ENCODE peak calls at places on chromosome X, in four cellular contexts. One of them, this sample, is unnamed.

GRCh38 chrX:108362026-108362425 is 76.2 kb downstream of the COL4A6 start:
- DNase-seq in left ventricle myocardium inferior: no peak
- DNase-seq in epithelial cell of esophagus: peak
- DNase-seq in heart left ventricle: no peak
- DNase-seq in this sample: no peak

GRCh38 chrX:44514272-44514671 is 28.4 kb downstream of the FUNDC1 start:
- DNase-seq in left ventricle myocardium inferior: no peak
- DNase-seq in epithelial cell of esophagus: no peak
- DNase-seq in heart left ventricle: no peak
- DNase-seq in this sample: no peak

GRCh38 chrX:31500920-31501319 is 429.1 kb upstream of the FTHL17 start:
- DNase-seq in left ventricle myocardium inferior: no peak
- DNase-seq in epithelial cell of esophagus: peak
- DNase-seq in heart left ventricle: no peak
- DNase-seq in this sample: no peak

GRCh38 chrX:24133280-24133679 is 16.2 kb upstream of the ZFX start:
- DNase-seq in left ventricle myocardium inferior: no peak
- DNase-seq in epithelial cell of esophagus: no peak
- DNase-seq in heart left ventricle: no peak
- DNase-seq in this sample: no peak

GRCh38 chrX:155247497-155247896 is 16.8 kb downstream of the RAB39B start:
- DNase-seq in left ventricle myocardium inferior: no peak
- DNase-seq in epithelial cell of esophagus: no peak
- DNase-seq in heart left ventricle: no peak
- DNase-seq in this sample: no peak

GRCh38 chrX:155534800-155535199 is 76.4 kb upstream of the F8A3 start:
- DNase-seq in left ventricle myocardium inferior: no peak
- DNase-seq in epithelial cell of esophagus: no peak
- DNase-seq in heart left ventricle: no peak
- DNase-seq in this sample: no peak

GRCh38 chrX:10769165-10769564 is 148.8 kb upstream of the MID1 start:
- DNase-seq in left ventricle myocardium inferior: no peak
- DNase-seq in epithelial cell of esophagus: peak
- DNase-seq in heart left ventricle: no peak
- DNase-seq in this sample: peak

GRCh38 chrX:40170830-40171512 is 73.2 kb upstream of the BCOR start:
- DNase-seq in left ventricle myocardium inferior: no peak
- DNase-seq in epithelial cell of esophagus: no peak
- DNase-seq in heart left ventricle: no peak
- DNase-seq in this sample: no peak

GRCh38 chrX:47587091-47587891 is 5.1 kb downstream of the TIMP1 start:
- DNase-seq in left ventricle myocardium inferior: no peak
- DNase-seq in epithelial cell of esophagus: peak
- DNase-seq in heart left ventricle: no peak
- DNase-seq in this sample: no peak

GRCh38 chrX:74160816-74161215 is 143.2 kb upstream of the ZCCHC13 start:
- DNase-seq in left ventricle myocardium inferior: no peak
- DNase-seq in epithelial cell of esophagus: no peak
- DNase-seq in heart left ventricle: no peak
- DNase-seq in this sample: no peak

GRCh38 chrX:115311139-115311538 is 21.6 kb downstream of the LUZP4 start:
- DNase-seq in left ventricle myocardium inferior: no peak
- DNase-seq in epithelial cell of esophagus: no peak
- DNase-seq in heart left ventricle: no peak
- DNase-seq in this sample: no peak

GRCh38 chrX:110145854-110146253 is 142.9 kb downstream of the TMEM164 start:
- DNase-seq in left ventricle myocardium inferior: no peak
- DNase-seq in epithelial cell of esophagus: peak
- DNase-seq in heart left ventricle: no peak
- DNase-seq in this sample: peak

GRCh38 chrX:111131572-111131971 is 35.6 kb downstream of the PAK3 start:
- DNase-seq in left ventricle myocardium inferior: no peak
- DNase-seq in epithelial cell of esophagus: peak
- DNase-seq in heart left ventricle: no peak
- DNase-seq in this sample: no peak

GRCh38 chrX:155313766-155314165 is 20.6 kb downstream of the CLIC2 start:
- DNase-seq in left ventricle myocardium inferior: no peak
- DNase-seq in epithelial cell of esophagus: peak
- DNase-seq in heart left ventricle: no peak
- DNase-seq in this sample: no peak

DNA sequence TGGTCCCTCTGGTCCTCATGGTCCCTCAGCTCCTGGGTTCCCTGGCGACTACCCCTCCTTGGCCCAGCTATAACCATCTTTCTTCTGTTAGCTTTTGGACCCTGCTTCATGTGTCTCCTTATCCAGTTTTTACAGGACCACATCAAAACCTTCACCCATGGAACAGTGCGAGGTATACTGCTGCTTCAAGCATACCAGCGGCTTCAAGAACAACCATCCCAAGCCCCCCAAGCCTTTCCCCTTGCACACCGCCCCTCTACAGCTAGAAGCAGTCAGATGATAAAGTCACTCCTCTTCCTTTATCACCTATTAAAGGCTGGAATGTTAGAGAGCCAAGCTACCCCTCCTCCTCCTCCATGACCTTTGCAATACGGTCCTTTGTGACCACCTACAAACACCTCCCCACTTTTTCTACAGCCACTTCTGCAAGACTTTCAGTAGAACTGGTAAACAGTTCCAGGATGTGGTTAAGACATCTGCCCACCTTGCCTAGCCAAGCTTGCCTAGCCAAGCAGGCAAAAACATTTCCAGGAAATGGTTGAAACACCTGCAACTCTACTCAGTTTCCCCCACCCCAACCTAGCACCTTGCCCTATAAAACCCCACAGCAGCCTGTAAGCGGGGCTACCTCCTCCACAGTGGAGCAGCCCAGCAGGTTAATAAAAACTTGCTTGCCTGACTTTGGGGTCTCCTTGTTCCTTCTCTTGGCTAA is 125.7 kb downstream of the ZC4H2 start:
- DNase-seq in left ventricle myocardium inferior: no peak
- DNase-seq in epithelial cell of esophagus: no peak
- DNase-seq in heart left ventricle: no peak
- DNase-seq in this sample: no peak
- TF ChIP-seq CTCF in left ventricle myocardium inferior: no peak
- TF ChIP-seq CTCF in epithelial cell of esophagus: no peak
- TF ChIP-seq CTCF in heart left ventricle: no peak
- TF ChIP-seq CTCF in this sample: no peak

GRCh38 chrX:8868906-8869305 is 67.7 kb upstream of the FAM9A start:
- DNase-seq in left ventricle myocardium inferior: no peak
- DNase-seq in epithelial cell of esophagus: peak
- DNase-seq in heart left ventricle: no peak
- DNase-seq in this sample: no peak
- TF ChIP-seq CTCF in left ventricle myocardium inferior: peak
- TF ChIP-seq CTCF in epithelial cell of esophagus: peak
- TF ChIP-seq CTCF in heart left ventricle: peak
- TF ChIP-seq CTCF in this sample: peak

DNA sequence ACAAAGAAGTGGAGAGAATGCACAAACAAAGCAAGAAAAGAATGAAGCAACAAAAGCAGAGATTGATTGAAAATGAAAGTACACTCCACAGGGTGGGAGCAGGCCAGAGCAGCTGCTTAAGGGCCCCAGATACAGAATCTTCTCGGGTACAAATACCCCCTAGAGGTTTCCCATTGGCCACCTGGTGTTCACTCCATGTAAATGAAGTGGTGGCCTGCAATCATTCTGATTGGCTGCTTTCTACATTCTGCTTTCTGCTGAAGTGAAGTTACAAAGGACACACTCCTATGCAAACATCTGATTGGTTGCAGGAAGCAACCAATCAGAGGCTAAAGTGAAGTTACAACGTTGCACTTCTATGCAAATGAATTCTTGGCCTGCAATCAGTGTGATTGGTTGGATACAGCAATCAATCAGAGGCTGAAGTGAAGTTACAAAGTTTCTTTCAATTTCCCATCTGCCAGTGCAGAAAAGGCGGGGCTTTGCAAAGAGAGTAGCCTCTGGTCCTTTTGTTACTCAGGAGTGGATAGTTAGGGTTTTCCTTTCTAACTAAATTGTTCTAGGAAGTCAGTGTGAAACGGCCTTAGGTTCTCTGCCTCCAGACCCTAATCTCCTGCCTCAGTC is 19.0 kb upstream of the GPC4 start:
- DNase-seq in left ventricle myocardium inferior: no peak
- DNase-seq in epithelial cell of esophagus: no peak
- DNase-seq in heart left ventricle: no peak
- DNase-seq in this sample: no peak
- TF ChIP-seq CTCF in left ventricle myocardium inferior: no peak
- TF ChIP-seq CTCF in epithelial cell of esophagus: no peak
- TF ChIP-seq CTCF in heart left ventricle: no peak
- TF ChIP-seq CTCF in this sample: no peak

DNA sequence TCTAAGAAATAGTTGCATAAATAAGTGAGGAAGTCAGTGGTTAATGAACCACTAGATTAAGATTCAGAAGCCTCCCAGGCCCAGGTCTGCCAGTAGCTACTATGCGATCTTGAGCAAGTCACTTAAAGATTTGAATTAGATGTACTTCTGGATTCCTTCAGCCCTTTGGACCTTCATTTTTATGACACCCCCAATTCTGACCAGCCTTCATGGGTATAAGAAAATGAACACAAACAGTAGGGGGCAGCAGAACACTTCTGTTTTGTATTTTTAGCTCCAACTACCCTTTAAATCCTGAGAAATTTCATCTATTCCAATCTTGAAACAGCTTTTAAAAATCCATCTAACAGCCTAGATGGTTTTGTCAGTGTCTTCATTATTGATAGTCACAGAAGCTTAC is 19.0 kb downstream of the TMEM47 start:
- DNase-seq in left ventricle myocardium inferior: no peak
- DNase-seq in epithelial cell of esophagus: peak
- DNase-seq in heart left ventricle: no peak
- DNase-seq in this sample: no peak
- TF ChIP-seq CTCF in left ventricle myocardium inferior: peak
- TF ChIP-seq CTCF in epithelial cell of esophagus: peak
- TF ChIP-seq CTCF in heart left ventricle: peak
- TF ChIP-seq CTCF in this sample: peak

DNA sequence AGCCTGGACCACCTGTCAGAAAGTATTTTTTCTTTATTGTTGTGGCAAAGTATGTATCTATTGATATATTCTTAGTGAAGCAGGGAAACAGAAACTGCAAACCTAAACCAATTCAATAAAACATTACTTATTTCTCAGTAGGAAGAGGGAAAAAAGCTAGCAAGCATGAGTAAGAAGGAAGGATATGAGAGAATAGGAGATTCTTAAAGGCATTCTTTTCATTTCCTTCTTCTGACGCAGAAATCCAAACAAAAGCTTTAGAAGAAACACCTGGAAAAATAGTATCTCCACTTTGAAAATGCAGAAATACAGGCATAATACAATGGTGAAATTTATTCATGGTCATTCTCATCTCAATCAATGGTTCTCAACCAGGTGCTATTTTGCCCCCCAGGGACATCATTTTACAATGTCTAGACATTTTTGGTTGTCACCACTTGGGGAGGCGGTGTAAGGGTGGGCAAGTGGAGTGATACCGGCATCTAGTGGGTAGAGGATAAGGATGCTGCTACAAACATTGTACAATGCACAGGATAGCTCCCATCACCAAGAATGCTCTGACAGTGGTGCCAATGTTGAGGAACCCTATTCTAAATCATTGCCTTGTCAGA is 21.7 kb upstream of the ATXN3L start:
- DNase-seq in left ventricle myocardium inferior: no peak
- DNase-seq in epithelial cell of esophagus: peak
- DNase-seq in heart left ventricle: no peak
- DNase-seq in this sample: no peak
- TF ChIP-seq CTCF in left ventricle myocardium inferior: peak
- TF ChIP-seq CTCF in epithelial cell of esophagus: no peak
- TF ChIP-seq CTCF in heart left ventricle: no peak
- TF ChIP-seq CTCF in this sample: no peak

GRCh38 chrX:130801901-130802300 is 101.1 kb downstream of the ENOX2 start:
- DNase-seq in left ventricle myocardium inferior: no peak
- DNase-seq in epithelial cell of esophagus: no peak
- DNase-seq in heart left ventricle: no peak
- DNase-seq in this sample: no peak
- TF ChIP-seq CTCF in left ventricle myocardium inferior: no peak
- TF ChIP-seq CTCF in epithelial cell of esophagus: no peak
- TF ChIP-seq CTCF in heart left ventricle: no peak
- TF ChIP-seq CTCF in this sample: no peak

GRCh38 chrX:105701310-105702052 is 120.9 kb upstream of the NRK start:
- DNase-seq in left ventricle myocardium inferior: no peak
- DNase-seq in epithelial cell of esophagus: peak
- DNase-seq in heart left ventricle: no peak
- DNase-seq in this sample: no peak
- TF ChIP-seq CTCF in left ventricle myocardium inferior: peak
- TF ChIP-seq CTCF in epithelial cell of esophagus: peak
- TF ChIP-seq CTCF in heart left ventricle: peak
- TF ChIP-seq CTCF in this sample: no peak

DNA sequence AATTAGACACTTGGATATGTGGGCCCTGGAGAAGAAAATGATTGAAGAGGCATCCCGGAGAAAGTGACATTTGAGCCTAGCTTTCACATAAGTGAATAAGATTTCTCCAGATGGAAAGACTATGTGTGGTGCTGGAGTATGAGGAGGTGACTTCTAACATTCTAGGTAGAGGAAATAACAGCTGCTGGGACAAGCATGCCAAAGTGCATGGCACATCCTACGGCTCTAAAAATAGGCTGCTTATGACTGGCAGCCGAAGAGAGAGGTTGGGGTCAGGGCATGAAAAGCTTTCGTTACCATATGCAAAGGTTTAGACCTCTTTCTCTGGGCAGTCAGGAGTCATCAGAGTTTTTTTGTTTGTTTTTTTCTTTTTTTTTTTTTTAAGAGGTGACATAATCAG is 142.0 kb downstream of the SOX3 start:
- DNase-seq in left ventricle myocardium inferior: no peak
- DNase-seq in epithelial cell of esophagus: no peak
- DNase-seq in heart left ventricle: no peak
- DNase-seq in this sample: no peak
- TF ChIP-seq CTCF in left ventricle myocardium inferior: no peak
- TF ChIP-seq CTCF in epithelial cell of esophagus: no peak
- TF ChIP-seq CTCF in heart left ventricle: no peak
- TF ChIP-seq CTCF in this sample: no peak

DNA sequence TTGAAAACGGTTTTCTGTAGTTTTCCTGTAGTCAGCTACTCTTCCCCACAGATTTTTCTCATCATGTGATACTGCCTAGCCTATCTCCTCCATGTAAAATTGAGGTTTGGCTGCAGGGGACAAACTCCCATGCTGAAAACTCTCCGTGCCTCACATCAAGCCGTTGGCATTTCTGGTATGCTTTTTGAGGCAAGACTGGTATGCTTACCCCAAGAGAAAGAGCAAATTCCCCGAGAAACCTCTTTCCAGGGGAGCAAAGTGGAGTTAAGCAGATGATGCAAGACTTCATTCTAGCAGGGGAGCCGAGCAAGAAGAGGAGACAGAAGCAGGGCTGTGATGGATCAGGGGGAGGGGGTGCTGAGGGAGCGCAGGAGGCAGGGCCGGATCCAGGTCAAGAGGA is 4.8 kb downstream of the SOWAHD start:
- DNase-seq in left ventricle myocardium inferior: no peak
- DNase-seq in epithelial cell of esophagus: no peak
- DNase-seq in heart left ventricle: no peak
- DNase-seq in this sample: no peak
- TF ChIP-seq CTCF in left ventricle myocardium inferior: no peak
- TF ChIP-seq CTCF in epithelial cell of esophagus: no peak
- TF ChIP-seq CTCF in heart left ventricle: no peak
- TF ChIP-seq CTCF in this sample: no peak